ENCODE peak calls at places on chromosomes 13 and 19, in eight cellular contexts. One of them, this sample, is unnamed.

GRCh38 chr19:55345818-55346724 is 6.4 kb downstream of the KMT5C start:
- DNase-seq in activated T-helper 9 cell treated with anti-CD3 and anti-CD28 coated beads, Interleukin-2, amount 50 U/mL, for 16 hours: no peak
- DNase-seq in HuH-7: no peak
- DNase-seq in pancreas: peak
- DNase-seq in thoracic aorta: no peak
- DNase-seq in HS-5: no peak
- DNase-seq in ELF-1: no peak
- DNase-seq in HEK293T: no peak
- DNase-seq in this sample: no peak

GRCh38 chr19:48239582-48240141 is 16.1 kb downstream of the CARD8 start:
- DNase-seq in activated T-helper 9 cell treated with anti-CD3 and anti-CD28 coated beads, Interleukin-2, amount 50 U/mL, for 16 hours: no peak
- DNase-seq in HuH-7: no peak
- DNase-seq in pancreas: no peak
- DNase-seq in thoracic aorta: no peak
- DNase-seq in HS-5: no peak
- DNase-seq in ELF-1: no peak
- DNase-seq in HEK293T: no peak
- DNase-seq in this sample: no peak

GRCh38 chr13:102800145-102801041 is 1.5 kb downstream of the BIVM start:
- DNase-seq in activated T-helper 9 cell treated with anti-CD3 and anti-CD28 coated beads, Interleukin-2, amount 50 U/mL, for 16 hours: peak
- DNase-seq in HuH-7: peak
- DNase-seq in pancreas: peak
- DNase-seq in thoracic aorta: no peak
- DNase-seq in HS-5: no peak
- DNase-seq in ELF-1: peak
- DNase-seq in HEK293T: peak
- DNase-seq in this sample: peak

GRCh38 chr19:49393871-49394270 is 5.8 kb downstream of the KASH5 start:
- DNase-seq in activated T-helper 9 cell treated with anti-CD3 and anti-CD28 coated beads, Interleukin-2, amount 50 U/mL, for 16 hours: no peak
- DNase-seq in HuH-7: no peak
- DNase-seq in pancreas: no peak
- DNase-seq in thoracic aorta: no peak
- DNase-seq in HS-5: no peak
- DNase-seq in ELF-1: no peak
- DNase-seq in HEK293T: no peak
- DNase-seq in this sample: no peak

GRCh38 chr19:54661846-54662489 is 817 bp upstream of the LILRB4 start:
- DNase-seq in activated T-helper 9 cell treated with anti-CD3 and anti-CD28 coated beads, Interleukin-2, amount 50 U/mL, for 16 hours: no peak
- DNase-seq in HuH-7: no peak
- DNase-seq in pancreas: no peak
- DNase-seq in thoracic aorta: no peak
- DNase-seq in HS-5: no peak
- DNase-seq in ELF-1: no peak
- DNase-seq in HEK293T: no peak
- DNase-seq in this sample: no peak

GRCh38 chr19:2110822-2111221 is 14.1 kb downstream of the IZUMO4 start:
- DNase-seq in activated T-helper 9 cell treated with anti-CD3 and anti-CD28 coated beads, Interleukin-2, amount 50 U/mL, for 16 hours: no peak
- DNase-seq in HuH-7: no peak
- DNase-seq in pancreas: peak
- DNase-seq in thoracic aorta: no peak
- DNase-seq in HS-5: no peak
- DNase-seq in ELF-1: no peak
- DNase-seq in HEK293T: no peak
- DNase-seq in this sample: no peak

GRCh38 chr19:50202962-50203280 is 501 bp upstream of the MYH14 start:
- DNase-seq in activated T-helper 9 cell treated with anti-CD3 and anti-CD28 coated beads, Interleukin-2, amount 50 U/mL, for 16 hours: no peak
- DNase-seq in HuH-7: no peak
- DNase-seq in pancreas: no peak
- DNase-seq in thoracic aorta: no peak
- DNase-seq in HS-5: no peak
- DNase-seq in ELF-1: no peak
- DNase-seq in HEK293T: no peak
- DNase-seq in this sample: no peak

GRCh38 chr13:39016789-39017188 is 21.1 kb downstream of the PROSER1 start:
- DNase-seq in activated T-helper 9 cell treated with anti-CD3 and anti-CD28 coated beads, Interleukin-2, amount 50 U/mL, for 16 hours: no peak
- DNase-seq in HuH-7: peak
- DNase-seq in pancreas: no peak
- DNase-seq in thoracic aorta: no peak
- DNase-seq in HS-5: no peak
- DNase-seq in ELF-1: peak
- DNase-seq in HEK293T: peak
- DNase-seq in this sample: no peak

GRCh38 chr19:17749912-17750317 is 1.4 kb upstream of the FCHO1 start:
- DNase-seq in activated T-helper 9 cell treated with anti-CD3 and anti-CD28 coated beads, Interleukin-2, amount 50 U/mL, for 16 hours: no peak
- DNase-seq in HuH-7: no peak
- DNase-seq in pancreas: no peak
- DNase-seq in thoracic aorta: no peak
- DNase-seq in HS-5: no peak
- DNase-seq in ELF-1: no peak
- DNase-seq in HEK293T: no peak
- DNase-seq in this sample: no peak

GRCh38 chr13:107124129-107124718 is 556.3 kb upstream of the ARGLU1 start:
- DNase-seq in activated T-helper 9 cell treated with anti-CD3 and anti-CD28 coated beads, Interleukin-2, amount 50 U/mL, for 16 hours: no peak
- DNase-seq in HuH-7: no peak
- DNase-seq in pancreas: no peak
- DNase-seq in thoracic aorta: no peak
- DNase-seq in HS-5: no peak
- DNase-seq in ELF-1: no peak
- DNase-seq in HEK293T: no peak
- DNase-seq in this sample: no peak